ENCODE peak calls at places on chromosomes 12 and 14, in ten cellular contexts. One of them, this sample, is unnamed.

GRCh38 chr12:51349026-51349425 is 2.5 kb upstream of the CELA1 start:
- DNase-seq in fibroblast of pulmonary artery: peak
- DNase-seq in fibroblast of mammary gland: no peak
- DNase-seq in foreskin keratinocyte: peak
- DNase-seq in brain microvascular endothelial cell: peak
- DNase-seq in prostate gland: no peak
- DNase-seq in GM23338: no peak
- DNase-seq in SK-N-SH: no peak
- DNase-seq in progenitor cell of endocrine pancreas: no peak
- DNase-seq in body of pancreas: no peak
- DNase-seq in this sample: peak

GRCh38 chr12:120067084-120067869 is 49.3 kb downstream of the RAB35 start:
- DNase-seq in SK-N-SH: no peak
- DNase-seq in foreskin keratinocyte: no peak
- DNase-seq in GM23338: no peak
- DNase-seq in prostate gland: no peak
- DNase-seq in progenitor cell of endocrine pancreas: no peak
- DNase-seq in fibroblast of mammary gland: no peak
- DNase-seq in brain microvascular endothelial cell: no peak
- DNase-seq in body of pancreas: no peak
- DNase-seq in fibroblast of pulmonary artery: no peak
- DNase-seq in this sample: no peak

GRCh38 chr14:54106802-54107377 is 150.3 kb upstream of the BMP4 start:
- DNase-seq in fibroblast of mammary gland: no peak
- DNase-seq in progenitor cell of endocrine pancreas: no peak
- DNase-seq in foreskin keratinocyte: peak
- DNase-seq in SK-N-SH: no peak
- DNase-seq in GM23338: peak
- DNase-seq in brain microvascular endothelial cell: no peak
- DNase-seq in prostate gland: no peak
- DNase-seq in body of pancreas: peak
- DNase-seq in fibroblast of pulmonary artery: peak
- DNase-seq in this sample: no peak

GRCh38 chr14:29895591-29896043 is 32.0 kb downstream of the PRKD1 start:
- DNase-seq in progenitor cell of endocrine pancreas: no peak
- DNase-seq in brain microvascular endothelial cell: no peak
- DNase-seq in foreskin keratinocyte: no peak
- DNase-seq in prostate gland: no peak
- DNase-seq in fibroblast of mammary gland: no peak
- DNase-seq in SK-N-SH: no peak
- DNase-seq in fibroblast of pulmonary artery: no peak
- DNase-seq in body of pancreas: peak
- DNase-seq in GM23338: peak
- DNase-seq in this sample: no peak

GRCh38 chr12:111238075-111238734 is 130.7 kb downstream of the PHETA1 start:
- DNase-seq in progenitor cell of endocrine pancreas: no peak
- DNase-seq in fibroblast of pulmonary artery: no peak
- DNase-seq in GM23338: no peak
- DNase-seq in foreskin keratinocyte: no peak
- DNase-seq in prostate gland: no peak
- DNase-seq in brain microvascular endothelial cell: no peak
- DNase-seq in SK-N-SH: no peak
- DNase-seq in body of pancreas: no peak
- DNase-seq in fibroblast of mammary gland: no peak
- DNase-seq in this sample: no peak

GRCh38 chr14:34750670-34751069 is 36.3 kb upstream of the CFL2 start:
- DNase-seq in fibroblast of mammary gland: peak
- DNase-seq in body of pancreas: no peak
- DNase-seq in prostate gland: no peak
- DNase-seq in brain microvascular endothelial cell: no peak
- DNase-seq in SK-N-SH: no peak
- DNase-seq in GM23338: no peak
- DNase-seq in fibroblast of pulmonary artery: peak
- DNase-seq in foreskin keratinocyte: peak
- DNase-seq in progenitor cell of endocrine pancreas: no peak
- DNase-seq in this sample: peak

GRCh38 chr12:58302487-58303011 is 361.2 kb downstream of the ATP23 start:
- DNase-seq in SK-N-SH: no peak
- DNase-seq in fibroblast of mammary gland: no peak
- DNase-seq in progenitor cell of endocrine pancreas: no peak
- DNase-seq in brain microvascular endothelial cell: no peak
- DNase-seq in body of pancreas: peak
- DNase-seq in prostate gland: peak
- DNase-seq in foreskin keratinocyte: no peak
- DNase-seq in GM23338: peak
- DNase-seq in fibroblast of pulmonary artery: no peak
- DNase-seq in this sample: no peak

GRCh38 chr12:46963977-46964376 is 115.4 kb upstream of the PCED1B start:
- DNase-seq in brain microvascular endothelial cell: no peak
- DNase-seq in prostate gland: no peak
- DNase-seq in fibroblast of mammary gland: peak
- DNase-seq in GM23338: no peak
- DNase-seq in progenitor cell of endocrine pancreas: no peak
- DNase-seq in foreskin keratinocyte: peak
- DNase-seq in body of pancreas: peak
- DNase-seq in SK-N-SH: no peak
- DNase-seq in fibroblast of pulmonary artery: peak
- DNase-seq in this sample: no peak

GRCh38 chr14:20662968-20663731 is 21.2 kb upstream of the RNASE4 start:
- DNase-seq in progenitor cell of endocrine pancreas: no peak
- DNase-seq in foreskin keratinocyte: peak
- DNase-seq in prostate gland: peak
- DNase-seq in fibroblast of mammary gland: peak
- DNase-seq in body of pancreas: peak
- DNase-seq in SK-N-SH: no peak
- DNase-seq in fibroblast of pulmonary artery: peak
- DNase-seq in GM23338: peak
- DNase-seq in brain microvascular endothelial cell: peak
- DNase-seq in this sample: peak

GRCh38 chr14:64329149-64329548 is 35.0 kb upstream of the ESR2 start:
- DNase-seq in body of pancreas: no peak
- DNase-seq in GM23338: no peak
- DNase-seq in foreskin keratinocyte: no peak
- DNase-seq in brain microvascular endothelial cell: no peak
- DNase-seq in fibroblast of pulmonary artery: no peak
- DNase-seq in prostate gland: no peak
- DNase-seq in SK-N-SH: no peak
- DNase-seq in fibroblast of mammary gland: no peak
- DNase-seq in progenitor cell of endocrine pancreas: no peak
- DNase-seq in this sample: no peak

GRCh38 chr12:105256921-105257320 is 20.9 kb upstream of the APPL2 start:
- DNase-seq in fibroblast of mammary gland: peak
- DNase-seq in GM23338: no peak
- DNase-seq in body of pancreas: no peak
- DNase-seq in SK-N-SH: no peak
- DNase-seq in brain microvascular endothelial cell: peak
- DNase-seq in progenitor cell of endocrine pancreas: no peak
- DNase-seq in foreskin keratinocyte: peak
- DNase-seq in prostate gland: no peak
- DNase-seq in fibroblast of pulmonary artery: peak
- DNase-seq in this sample: peak

GRCh38 chr14:55904086-55904485 is 214.1 kb upstream of the PELI2 start:
- DNase-seq in progenitor cell of endocrine pancreas: no peak
- DNase-seq in brain microvascular endothelial cell: no peak
- DNase-seq in prostate gland: no peak
- DNase-seq in SK-N-SH: no peak
- DNase-seq in fibroblast of pulmonary artery: no peak
- DNase-seq in fibroblast of mammary gland: no peak
- DNase-seq in GM23338: no peak
- DNase-seq in body of pancreas: no peak
- DNase-seq in foreskin keratinocyte: no peak
- DNase-seq in this sample: no peak

GRCh38 chr14:93005838-93006237 is 82.9 kb downstream of the CHGA start:
- DNase-seq in fibroblast of pulmonary artery: no peak
- DNase-seq in SK-N-SH: no peak
- DNase-seq in GM23338: no peak
- DNase-seq in foreskin keratinocyte: peak
- DNase-seq in fibroblast of mammary gland: no peak
- DNase-seq in prostate gland: no peak
- DNase-seq in body of pancreas: no peak
- DNase-seq in brain microvascular endothelial cell: no peak
- DNase-seq in progenitor cell of endocrine pancreas: no peak
- DNase-seq in this sample: no peak

GRCh38 chr12:121740847-121741246 is 28.3 kb downstream of the TMEM120B start:
- DNase-seq in SK-N-SH: no peak
- DNase-seq in progenitor cell of endocrine pancreas: no peak
- DNase-seq in GM23338: no peak
- DNase-seq in brain microvascular endothelial cell: no peak
- DNase-seq in fibroblast of mammary gland: no peak
- DNase-seq in fibroblast of pulmonary artery: no peak
- DNase-seq in prostate gland: no peak
- DNase-seq in foreskin keratinocyte: no peak
- DNase-seq in body of pancreas: no peak
- DNase-seq in this sample: no peak

GRCh38 chr12:107369679-107370078 is 276.3 kb upstream of the CRY1 start:
- DNase-seq in brain microvascular endothelial cell: no peak
- DNase-seq in foreskin keratinocyte: no peak
- DNase-seq in progenitor cell of endocrine pancreas: no peak
- DNase-seq in GM23338: no peak
- DNase-seq in fibroblast of mammary gland: no peak
- DNase-seq in prostate gland: no peak
- DNase-seq in body of pancreas: no peak
- DNase-seq in SK-N-SH: no peak
- DNase-seq in fibroblast of pulmonary artery: no peak
- DNase-seq in this sample: no peak

GRCh38 chr12:53499261-53500118 is at the start of gene MAP3K12:
- DNase-seq in GM23338: peak
- DNase-seq in progenitor cell of endocrine pancreas: no peak
- DNase-seq in fibroblast of pulmonary artery: peak
- DNase-seq in brain microvascular endothelial cell: peak
- DNase-seq in body of pancreas: peak
- DNase-seq in SK-N-SH: peak
- DNase-seq in prostate gland: no peak
- DNase-seq in foreskin keratinocyte: peak
- DNase-seq in fibroblast of mammary gland: peak
- DNase-seq in this sample: peak
- TF ChIP-seq CTCF in GM23338: no peak
- TF ChIP-seq CTCF in progenitor cell of endocrine pancreas: no peak
- TF ChIP-seq CTCF in fibroblast of pulmonary artery: no peak
- TF ChIP-seq CTCF in brain microvascular endothelial cell: peak
- TF ChIP-seq CTCF in body of pancreas: no peak
- TF ChIP-seq CTCF in SK-N-SH: no peak
- TF ChIP-seq CTCF in prostate gland: no peak
- TF ChIP-seq CTCF in foreskin keratinocyte: peak
- TF ChIP-seq CTCF in fibroblast of mammary gland: no peak
- TF ChIP-seq CTCF in this sample: no peak

DNA sequence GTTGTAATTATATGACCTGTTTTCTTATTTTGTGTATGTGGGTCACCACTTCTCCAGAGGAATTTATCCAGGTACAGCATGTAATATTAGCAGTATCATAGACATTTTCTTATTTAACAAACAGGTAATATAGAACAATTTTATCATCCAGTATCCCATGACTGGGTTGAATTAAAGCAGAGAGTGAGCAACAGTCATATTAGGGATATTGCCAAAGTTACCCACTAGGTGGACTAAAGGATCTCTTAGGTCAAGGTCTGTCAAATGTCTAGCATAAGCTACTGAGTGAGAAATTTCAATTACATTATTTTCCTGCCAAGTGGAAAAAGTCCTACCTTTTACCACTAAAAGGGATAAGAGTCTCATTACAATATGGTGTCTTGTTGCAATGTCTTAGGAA is 62.1 kb upstream of the TRIM9 start:
- DNase-seq in brain microvascular endothelial cell: no peak
- DNase-seq in prostate gland: no peak
- DNase-seq in GM23338: peak
- DNase-seq in SK-N-SH: peak
- DNase-seq in progenitor cell of endocrine pancreas: no peak
- DNase-seq in body of pancreas: no peak
- DNase-seq in fibroblast of mammary gland: peak
- DNase-seq in fibroblast of pulmonary artery: peak
- DNase-seq in foreskin keratinocyte: peak
- DNase-seq in this sample: no peak
- TF ChIP-seq CTCF in brain microvascular endothelial cell: peak
- TF ChIP-seq CTCF in prostate gland: no peak
- TF ChIP-seq CTCF in GM23338: peak
- TF ChIP-seq CTCF in SK-N-SH: peak
- TF ChIP-seq CTCF in progenitor cell of endocrine pancreas: peak
- TF ChIP-seq CTCF in body of pancreas: no peak
- TF ChIP-seq CTCF in fibroblast of mammary gland: peak
- TF ChIP-seq CTCF in fibroblast of pulmonary artery: peak
- TF ChIP-seq CTCF in foreskin keratinocyte: peak
- TF ChIP-seq CTCF in this sample: peak

DNA sequence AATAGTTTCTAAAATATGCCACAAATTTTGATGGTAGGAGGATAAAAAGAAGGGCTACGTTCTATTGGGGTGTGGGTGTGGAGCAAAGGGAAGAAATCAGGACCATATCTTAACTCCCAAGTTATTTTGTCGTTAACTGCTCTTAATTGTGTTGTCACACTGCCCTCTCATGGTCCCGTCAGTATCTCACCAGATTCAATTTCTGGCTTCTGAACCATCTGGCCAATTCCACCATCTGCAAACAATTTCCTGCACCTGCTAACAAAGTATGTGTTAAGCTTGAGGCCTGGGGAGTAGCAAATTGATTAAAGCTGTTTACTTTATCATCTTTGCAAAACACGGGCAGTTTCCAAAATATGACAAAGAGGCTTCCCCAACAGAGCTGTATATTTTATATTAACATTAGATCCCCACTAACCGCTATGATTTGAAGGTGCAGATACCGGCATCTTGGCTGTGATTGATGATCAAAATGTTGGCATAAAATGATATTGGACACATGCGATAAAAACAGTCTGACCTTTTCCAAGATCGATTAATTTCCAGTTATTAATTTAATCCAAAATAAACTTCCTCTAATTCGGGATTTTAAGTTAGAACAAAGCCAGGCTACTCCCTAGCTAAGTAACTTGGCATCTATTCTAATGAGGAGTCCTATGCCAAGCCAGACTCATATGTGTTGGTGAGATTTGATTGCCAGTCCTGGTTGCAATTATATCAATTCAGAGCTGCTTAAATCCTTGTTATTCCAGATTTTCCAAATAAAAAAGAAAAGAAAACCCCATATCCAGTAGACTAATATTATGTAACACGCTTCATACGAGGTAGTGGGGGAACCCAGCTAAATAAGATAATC is 6.9 kb upstream of the DNM1L start:
- DNase-seq in fibroblast of pulmonary artery: peak
- DNase-seq in progenitor cell of endocrine pancreas: no peak
- DNase-seq in foreskin keratinocyte: peak
- DNase-seq in fibroblast of mammary gland: peak
- DNase-seq in prostate gland: peak
- DNase-seq in body of pancreas: peak
- DNase-seq in brain microvascular endothelial cell: peak
- DNase-seq in SK-N-SH: peak
- DNase-seq in GM23338: peak
- DNase-seq in this sample: peak
- TF ChIP-seq CTCF in fibroblast of pulmonary artery: peak
- TF ChIP-seq CTCF in progenitor cell of endocrine pancreas: peak
- TF ChIP-seq CTCF in foreskin keratinocyte: peak
- TF ChIP-seq CTCF in fibroblast of mammary gland: peak
- TF ChIP-seq CTCF in prostate gland: peak
- TF ChIP-seq CTCF in body of pancreas: peak
- TF ChIP-seq CTCF in brain microvascular endothelial cell: peak
- TF ChIP-seq CTCF in SK-N-SH: peak
- TF ChIP-seq CTCF in GM23338: peak
- TF ChIP-seq CTCF in this sample: peak

DNA sequence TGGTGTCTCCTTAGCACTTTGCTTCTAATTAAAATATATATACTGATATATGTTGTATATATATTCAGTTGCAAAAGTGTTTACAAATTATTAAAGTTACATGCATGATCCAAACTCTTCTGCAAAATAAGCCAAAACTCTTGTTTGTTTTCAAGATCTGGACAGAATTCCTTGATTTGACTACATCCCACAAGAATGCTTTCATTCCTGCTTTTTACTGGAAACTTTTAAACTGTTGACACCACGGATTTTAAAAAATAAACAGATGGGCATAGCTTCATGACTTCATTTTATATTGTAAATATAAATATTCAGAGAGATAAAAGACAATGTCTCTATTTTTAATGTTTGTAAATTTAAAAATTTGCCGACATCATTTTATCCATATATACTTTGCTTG is 134.2 kb upstream of the DCN start:
- DNase-seq in fibroblast of mammary gland: peak
- DNase-seq in prostate gland: no peak
- DNase-seq in GM23338: no peak
- DNase-seq in fibroblast of pulmonary artery: peak
- DNase-seq in foreskin keratinocyte: no peak
- DNase-seq in progenitor cell of endocrine pancreas: no peak
- DNase-seq in SK-N-SH: no peak
- DNase-seq in body of pancreas: no peak
- DNase-seq in brain microvascular endothelial cell: no peak
- DNase-seq in this sample: peak
- TF ChIP-seq CTCF in fibroblast of mammary gland: no peak
- TF ChIP-seq CTCF in prostate gland: no peak
- TF ChIP-seq CTCF in GM23338: no peak
- TF ChIP-seq CTCF in fibroblast of pulmonary artery: no peak
- TF ChIP-seq CTCF in foreskin keratinocyte: no peak
- TF ChIP-seq CTCF in progenitor cell of endocrine pancreas: no peak
- TF ChIP-seq CTCF in SK-N-SH: no peak
- TF ChIP-seq CTCF in body of pancreas: no peak
- TF ChIP-seq CTCF in brain microvascular endothelial cell: no peak
- TF ChIP-seq CTCF in this sample: no peak